ENCODE peak calls at places on chromosome 21, in six cellular contexts. J is GM23248; O is uterus; T is ovary; N is CD8-positive, alpha-beta memory T cell; M is tibial artery. W is an unnamed sample.

GRCh38 chr21:44294391-44295162 is 5.3 kb upstream of the PFKL start:
- DNase-seq in J (peak), O (peak), T (peak), N (no peak), M (no peak), W (no peak)

GRCh38 chr21:44467859-44468195 is 12.5 kb downstream of the LRRC3 start:
- DNase-seq in J (no peak), O (no peak), T (no peak), N (no peak), M (no peak), W (no peak)

GRCh38 chr21:45054162-45054926 is 20.0 kb upstream of the ADARB1 start:
- DNase-seq in J (no peak), O (no peak), T (no peak), N (no peak), M (peak), W (no peak)

GRCh38 chr21:34989337-34990151 is 59.6 kb downstream of the RUNX1 start:
- DNase-seq in J (peak), O (no peak), T (no peak), N (no peak), M (no peak), W (no peak)

GRCh38 chr21:44337941-44338895 is 972 bp downstream of the CFAP410 start:
- DNase-seq in J (peak), O (peak), T (peak), N (peak), M (peak), W (peak)

GRCh38 chr21:45248893-45249381 is 38.8 kb downstream of the POFUT2 start:
- DNase-seq in J (peak), O (peak), T (no peak), N (no peak), M (peak), W (no peak)

GRCh38 chr21:35020446-35020845 is 28.7 kb downstream of the RUNX1 start:
- DNase-seq in J (no peak), O (no peak), T (no peak), N (no peak), M (no peak), W (peak)

GRCh38 chr21:35291963-35292627 is 243.0 kb upstream of the RUNX1 start:
- DNase-seq in J (no peak), O (no peak), T (no peak), N (no peak), M (no peak), W (no peak)

GRCh38 chr21:35136586-35137254 is 87.6 kb upstream of the RUNX1 start:
- DNase-seq in J (peak), O (no peak), T (no peak), N (no peak), M (no peak), W (no peak)

GRCh38 chr21:42350271-42350885 is 416 bp downstream of the TFF2 start:
- DNase-seq in J (no peak), O (no peak), T (no peak), N (no peak), M (peak), W (no peak)

GRCh38 chr21:28982637-28983036 is 10.0 kb downstream of the LTN1 start:
- DNase-seq in J (no peak), O (no peak), T (no peak), N (no peak), M (no peak), W (no peak)

GRCh38 chr21:42171091-42172053 is 47.6 kb upstream of the ABCG1 start:
- DNase-seq in J (peak), O (no peak), T (no peak), N (no peak), M (no peak), W (no peak)

GRCh38 chr21:45507523-45507875 is 34.7 kb downstream of the SLC19A1 start:
- DNase-seq in J (no peak), O (no peak), T (peak), N (no peak), M (peak), W (no peak)

GRCh38 chr21:45756029-45756428 is 112.5 kb downstream of the PCBP3 start:
- DNase-seq in J (no peak), O (no peak), T (no peak), N (no peak), M (no peak), W (no peak)

GRCh38 chr21:37460196-37460595 is 93.6 kb downstream of the DYRK1A start:
- DNase-seq in J (no peak), O (no peak), T (no peak), N (no peak), M (no peak), W (no peak)

GRCh38 chr21:37459575-37459974 is 93.0 kb downstream of the DYRK1A start:
- DNase-seq in J (peak), O (no peak), T (no peak), N (no peak), M (no peak), W (no peak)

GRCh38 chr21:37463083-37463780 is 96.7 kb downstream of the DYRK1A start:
- DNase-seq in J (peak), O (no peak), T (no peak), N (no peak), M (no peak), W (no peak)

GRCh38 chr21:37461494-37461893 is 94.9 kb downstream of the DYRK1A start:
- DNase-seq in J (peak), O (no peak), T (no peak), N (no peak), M (no peak), W (no peak)

DNA sequence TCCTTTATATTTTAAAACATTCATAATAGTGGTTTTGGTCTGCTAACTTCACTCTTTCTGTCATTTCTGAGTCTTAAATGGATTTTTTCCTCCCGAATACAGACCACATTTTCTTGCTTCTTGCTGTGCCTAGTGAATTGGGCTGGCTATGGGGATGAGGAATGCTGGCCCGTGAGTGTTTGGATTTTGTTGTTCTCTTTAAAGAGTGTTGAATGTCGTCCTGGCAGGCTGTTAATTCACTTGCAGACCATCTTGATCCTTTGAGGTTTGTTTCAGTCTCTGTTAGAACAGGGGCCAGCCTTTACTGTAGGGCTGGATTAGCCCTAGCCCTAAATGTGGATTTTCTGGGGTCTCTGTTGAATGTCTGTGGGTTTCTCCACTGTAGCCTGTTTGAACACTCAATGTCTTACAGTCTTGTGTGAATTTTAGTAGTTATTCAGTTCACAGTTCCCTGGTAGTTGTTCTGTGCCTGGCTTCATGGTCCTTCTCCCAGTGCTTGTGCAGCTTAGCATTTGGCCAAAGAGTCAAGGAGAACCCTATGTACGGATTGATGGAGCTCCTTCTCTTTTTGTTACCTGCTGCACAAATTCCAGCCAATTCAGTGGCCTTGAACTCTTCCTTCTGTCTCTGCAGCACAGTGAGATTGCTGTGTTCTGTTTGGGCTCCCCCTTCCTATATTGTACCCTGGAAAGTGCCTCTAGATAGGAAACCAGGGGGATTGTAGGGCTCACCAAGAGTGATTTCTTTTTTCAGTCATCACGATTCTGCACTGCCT is 95.7 kb downstream of the DYRK1A start:
- DNase-seq in J (no peak), O (no peak), T (no peak), N (no peak), M (no peak), W (no peak)
- H3K27ac ChIP-seq in J (peak), O (no peak), T (no peak), N (no peak), M (no peak), W (no peak)

GRCh38 chr21:31201144-31201543 is 142.9 kb downstream of the TIAM1 start:
- DNase-seq in J (peak), O (no peak), T (no peak), N (no peak), M (no peak), W (no peak)
- H3K27ac ChIP-seq in J (peak), O (no peak), T (no peak), N (no peak), M (no peak), W (peak)

GRCh38 chr21:39132248-39132647 is 51.0 kb downstream of the PSMG1 start:
- DNase-seq in J (peak), O (no peak), T (no peak), N (no peak), M (no peak), W (no peak)

GRCh38 chr21:39134288-39134810 is 48.9 kb downstream of the PSMG1 start:
- DNase-seq in J (no peak), O (no peak), T (no peak), N (no peak), M (no peak), W (no peak)

GRCh38 chr21:39141502-39141901 is 41.7 kb downstream of the PSMG1 start:
- DNase-seq in J (peak), O (no peak), T (no peak), N (no peak), M (no peak), W (no peak)

GRCh38 chr21:39137248-39138186 is 45.7 kb downstream of the PSMG1 start:
- DNase-seq in J (peak), O (peak), T (peak), N (no peak), M (no peak), W (no peak)

GRCh38 chr21:39136711-39137110 is 46.5 kb downstream of the PSMG1 start:
- DNase-seq in J (peak), O (no peak), T (no peak), N (no peak), M (no peak), W (no peak)
- H3K27ac ChIP-seq in J (no peak), O (no peak), T (no peak), N (no peak), M (no peak), W (no peak)

GRCh38 chr21:39612233-39613028 is at the start of gene B3GALT5:
- DNase-seq in J (no peak), O (no peak), T (peak), N (no peak), M (no peak), W (no peak)
- H3K27ac ChIP-seq in J (no peak), O (no peak), T (no peak), N (no peak), M (no peak), W (no peak)

GRCh38 chr21:27796106-27796505 is 829.2 kb upstream of the ADAMTS5 start:
- DNase-seq in J (peak), O (no peak), T (no peak), N (no peak), M (no peak), W (no peak)
- H3K27ac ChIP-seq in J (no peak), O (peak), T (no peak), N (no peak), M (no peak), W (no peak)

GRCh38 chr21:33201945-33202344 is 27.8 kb upstream of the IFNAR2 start:
- DNase-seq in J (peak), O (no peak), T (no peak), N (no peak), M (no peak), W (no peak)

GRCh38 chr21:33196956-33197374 is 32.8 kb upstream of the IFNAR2 start:
- DNase-seq in J (peak), O (peak), T (peak), N (peak), M (peak), W (peak)

GRCh38 chr21:33197546-33197945 is 32.2 kb upstream of the IFNAR2 start:
- DNase-seq in J (no peak), O (no peak), T (no peak), N (no peak), M (no peak), W (no peak)

GRCh38 chr21:33198346-33199135 is 31.2 kb upstream of the IFNAR2 start:
- DNase-seq in J (peak), O (no peak), T (peak), N (no peak), M (no peak), W (no peak)

DNA sequence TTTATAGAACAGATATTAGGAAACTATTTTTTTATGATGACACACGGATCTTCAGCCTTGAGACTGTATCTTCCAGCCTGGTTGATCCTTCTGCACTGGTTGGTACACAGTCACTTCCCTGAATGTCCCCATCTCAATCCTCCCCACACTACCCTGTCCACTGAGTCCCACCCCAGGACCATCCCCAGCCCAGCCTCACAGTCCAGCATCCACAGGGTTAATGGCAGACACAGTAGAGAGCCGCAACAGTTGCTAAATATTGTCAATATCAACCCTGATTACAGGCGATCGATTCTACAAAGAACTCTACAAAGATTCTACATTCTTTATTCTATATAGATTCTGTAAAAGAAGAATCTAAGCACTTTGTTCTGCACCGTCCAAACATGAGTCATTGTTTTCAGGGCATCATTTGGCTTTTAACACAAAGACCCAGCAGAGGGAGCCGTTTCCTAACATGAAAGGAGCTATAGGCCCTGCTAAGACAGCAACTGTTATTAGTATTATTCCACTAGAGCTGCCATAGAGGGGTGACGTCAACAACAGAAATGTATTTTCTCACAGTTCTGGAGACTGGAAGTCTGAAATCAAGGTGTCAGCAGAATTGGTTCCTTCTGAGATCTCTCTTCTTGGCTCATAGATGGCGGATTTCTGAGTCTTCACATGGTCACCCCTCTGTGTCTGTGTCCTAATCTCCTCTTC is 30.1 kb upstream of the IFNAR2 start:
- DNase-seq in J (peak), O (peak), T (peak), N (peak), M (peak), W (peak)
- H3K27ac ChIP-seq in J (no peak), O (no peak), T (no peak), N (no peak), M (no peak), W (peak)

GRCh38 chr21:14603202-14603601 is 57.1 kb upstream of the SAMSN1 start:
- DNase-seq in J (peak), O (no peak), T (no peak), N (no peak), M (no peak), W (no peak)
- H3K27ac ChIP-seq in J (no peak), O (no peak), T (no peak), N (peak), M (no peak), W (no peak)

W was measured in effector memory CD4-positive, alpha-beta T cell.